ENCODE peak calls at places on chromosomes 4 and X, in five cellular contexts. O is choroid plexus epithelial cell, R is Caki2, J is RPMI8226, W is aorta. L is an unnamed sample.

GRCh38 chr4:2793920-2794706 is 1.2 kb downstream of the SH3BP2 start:
- DNase-seq in O (peak), R (peak), J (no peak), W (peak), L (no peak)

GRCh38 chr4:140020457-140021361 is 133.3 kb downstream of the MAML3 start:
- DNase-seq in O (peak), R (peak), J (peak), W (no peak), L (no peak)

GRCh38 chr4:180993179-180993841 is 1249.9 kb upstream of the TENM3 start:
- DNase-seq in O (no peak), R (no peak), J (no peak), W (no peak), L (no peak)

GRCh38 chrX:12390301-12390700 is 252.0 kb downstream of the FRMPD4 start:
- DNase-seq in O (no peak), R (no peak), J (no peak), W (no peak), L (no peak)

GRCh38 chr4:168152837-168153500 is 60.6 kb downstream of the ANXA10 start:
- DNase-seq in O (peak), R (no peak), J (no peak), W (no peak), L (no peak)

GRCh38 chrX:11531226-11531625 is 134.5 kb downstream of the ARHGAP6 start:
- DNase-seq in O (peak), R (no peak), J (no peak), W (no peak), L (no peak)

GRCh38 chr4:80204433-80204832 is 7.1 kb downstream of the PRDM8 start:
- DNase-seq in O (no peak), R (no peak), J (no peak), W (no peak), L (no peak)

GRCh38 chr4:53123171-53123570 is 242.7 kb downstream of the SCFD2 start:
- DNase-seq in O (no peak), R (no peak), J (no peak), W (no peak), L (no peak)

GRCh38 chr4:24656906-24657305 is 72.6 kb upstream of the DHX15 start:
- DNase-seq in O (no peak), R (peak), J (no peak), W (no peak), L (no peak)

GRCh38 chr4:155007660-155008176 is 200.7 kb upstream of the NPY2R start:
- DNase-seq in O (peak), R (no peak), J (no peak), W (no peak), L (no peak)

GRCh38 chr4:101306225-101306624 is 41.1 kb downstream of the PPP3CA start:
- DNase-seq in O (no peak), R (no peak), J (peak), W (no peak), L (no peak)

GRCh38 chr4:101853028-101853427 is 62.5 kb downstream of the BANK1 start:
- DNase-seq in O (peak), R (no peak), J (no peak), W (no peak), L (no peak)

GRCh38 chrX:154714925-154715324 is 36.0 kb downstream of the GAB3 start:
- DNase-seq in O (peak), R (peak), J (peak), W (no peak), L (no peak)

GRCh38 chr4:19402666-19403065 is 849.0 kb upstream of the SLIT2 start:
- DNase-seq in O (no peak), R (no peak), J (no peak), W (no peak), L (no peak)

GRCh38 chr4:150240011-150240410 is 161.8 kb downstream of the DCLK2 start:
- DNase-seq in O (no peak), R (no peak), J (no peak), W (no peak), L (no peak)

GRCh38 chr4:113683143-113683542 is 78.4 kb downstream of the CAMK2D start:
- DNase-seq in O (no peak), R (no peak), J (no peak), W (no peak), L (no peak)

GRCh38 chrX:45322820-45323219 is 122.1 kb upstream of the DIPK2B start:
- DNase-seq in O (peak), R (peak), J (no peak), W (no peak), L (no peak)

GRCh38 chr4:48490012-48490679 is at the start of gene ZAR1:
- DNase-seq in O (no peak), R (no peak), J (no peak), W (no peak), L (no peak)

GRCh38 chrX:153726286-153727107 is 1.8 kb downstream of the ABCD1 start:
- DNase-seq in O (peak), R (peak), J (peak), W (peak), L (no peak)

GRCh38 chrX:10636337-10636736 is 16.0 kb upstream of the MID1 start:
- DNase-seq in O (peak), R (peak), J (no peak), W (no peak), L (no peak)

GRCh38 chrX:34299451-34299967 is 167.4 kb upstream of the FAM47A start:
- DNase-seq in O (no peak), R (no peak), J (no peak), W (no peak), L (no peak)

GRCh38 chrX:131895002-131895401 is 128.1 kb upstream of the STK26 start:
- DNase-seq in O (peak), R (no peak), J (no peak), W (no peak), L (no peak)

GRCh38 chr4:95548738-95549245 is at the start of gene UNC5C:
- DNase-seq in O (peak), R (peak), J (no peak), W (peak), L (peak)

L was measured in type B pancreatic cell.